ENCODE peak calls at places on chromosomes 11 and 22, in four cellular contexts. L is lower leg skin, U is GM23338, F is cardiac fibroblast. V is an unnamed sample.

GRCh38 chr11:69640995-69641581 is at the start of gene CCND1:
- DNase-seq in L (peak), U (peak), F (peak), V (peak)

GRCh38 chr11:86497310-86497709 is 122.6 kb downstream of the CCDC81 start:
- DNase-seq in L (peak), U (no peak), F (peak), V (peak)

GRCh38 chr22:42178910-42179495 is 48.4 kb upstream of the CYP2D6 start:
- DNase-seq in L (no peak), U (no peak), F (no peak), V (no peak)

GRCh38 chr11:62556102-62556871 is 9.7 kb upstream of the AHNAK start:
- DNase-seq in L (peak), U (peak), F (peak), V (peak)

GRCh38 chr11:19953909-19954308 is 206.4 kb downstream of the DBX1 start:
- DNase-seq in L (no peak), U (peak), F (peak), V (peak)

GRCh38 chr22:33921576-33922181 is 1.4 kb upstream of the LARGE1 start:
- DNase-seq in L (peak), U (peak), F (peak), V (peak)

GRCh38 chr11:132300283-132300682 is 929.9 kb downstream of the NTM start:
- DNase-seq in L (no peak), U (peak), F (peak), V (no peak)

GRCh38 chr22:48811885-48812284 is 1015.8 kb downstream of the BRD1 start:
- DNase-seq in L (no peak), U (no peak), F (no peak), V (no peak)

GRCh38 chr11:102620858-102621561 is 4.1 kb downstream of the MMP20 start:
- DNase-seq in L (no peak), U (no peak), F (peak), V (peak)

GRCh38 chr11:24664399-24664798 is 167.5 kb downstream of the LUZP2 start:
- DNase-seq in L (no peak), U (no peak), F (no peak), V (no peak)

DNA sequence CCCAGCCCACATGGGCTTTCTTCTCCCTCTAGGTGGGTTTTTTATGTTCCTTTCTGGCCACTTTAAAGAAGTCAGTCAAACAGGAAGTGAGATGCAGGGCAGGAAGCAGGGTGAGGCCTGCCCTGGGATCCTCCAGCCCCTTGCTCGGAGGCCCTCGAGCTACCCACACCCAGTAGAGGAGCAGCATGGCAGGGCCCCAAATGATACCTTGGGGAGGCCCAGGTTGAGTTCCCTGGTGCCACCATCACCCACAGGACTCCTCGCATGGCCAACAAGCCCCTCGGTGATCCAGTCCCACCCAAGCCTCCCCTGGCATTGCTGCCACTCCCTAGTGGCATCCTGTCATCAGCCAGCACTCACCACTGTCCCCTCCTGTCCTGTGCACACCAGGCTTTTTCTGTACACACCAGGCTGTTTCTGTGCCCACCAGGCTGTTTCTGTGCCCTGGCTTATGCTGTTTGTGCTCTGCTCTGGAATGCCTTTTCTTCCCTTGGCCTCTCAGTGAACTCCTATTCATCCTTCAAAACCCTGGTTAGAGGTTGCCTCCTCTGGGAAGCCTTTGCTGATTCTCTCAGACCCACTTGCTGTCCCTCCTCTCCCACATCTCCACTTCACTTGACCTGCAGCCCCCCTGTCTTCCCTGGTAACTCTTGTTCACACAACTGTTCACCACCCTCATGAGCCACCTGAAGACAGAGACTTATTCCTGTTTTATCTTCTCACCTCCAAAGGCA is 3.1 kb upstream of the PTGDR2 start:
- DNase-seq in L (no peak), U (no peak), F (no peak), V (no peak)
- H3K4me3 ChIP-seq in L (no peak), U (no peak), F (no peak), V (no peak)

GRCh38 chr11:88508808-88509581 is 171.5 kb upstream of the CTSC start:
- DNase-seq in L (peak), U (peak), F (peak), V (no peak)

GRCh38 chr11:88507771-88508557 is 170.4 kb upstream of the CTSC start:
- DNase-seq in L (no peak), U (peak), F (no peak), V (no peak)

DNA sequence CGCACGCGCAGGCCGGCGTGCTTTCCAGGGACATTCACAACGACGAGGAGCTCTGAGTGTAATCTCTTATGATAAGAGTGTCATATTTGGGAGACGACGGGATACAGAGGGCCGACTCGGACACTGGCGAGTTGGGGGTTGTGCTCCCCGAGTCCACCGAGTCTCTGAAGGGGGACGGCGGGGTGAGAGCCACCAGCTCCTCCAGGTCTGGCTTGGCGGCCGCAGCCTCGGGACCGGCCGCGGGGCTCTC is 170.9 kb upstream of the CTSC start:
- DNase-seq in L (no peak), U (no peak), F (no peak), V (no peak)
- TF ChIP-seq CTCF in L (no peak), U (no peak), F (no peak), V (no peak)

DNA sequence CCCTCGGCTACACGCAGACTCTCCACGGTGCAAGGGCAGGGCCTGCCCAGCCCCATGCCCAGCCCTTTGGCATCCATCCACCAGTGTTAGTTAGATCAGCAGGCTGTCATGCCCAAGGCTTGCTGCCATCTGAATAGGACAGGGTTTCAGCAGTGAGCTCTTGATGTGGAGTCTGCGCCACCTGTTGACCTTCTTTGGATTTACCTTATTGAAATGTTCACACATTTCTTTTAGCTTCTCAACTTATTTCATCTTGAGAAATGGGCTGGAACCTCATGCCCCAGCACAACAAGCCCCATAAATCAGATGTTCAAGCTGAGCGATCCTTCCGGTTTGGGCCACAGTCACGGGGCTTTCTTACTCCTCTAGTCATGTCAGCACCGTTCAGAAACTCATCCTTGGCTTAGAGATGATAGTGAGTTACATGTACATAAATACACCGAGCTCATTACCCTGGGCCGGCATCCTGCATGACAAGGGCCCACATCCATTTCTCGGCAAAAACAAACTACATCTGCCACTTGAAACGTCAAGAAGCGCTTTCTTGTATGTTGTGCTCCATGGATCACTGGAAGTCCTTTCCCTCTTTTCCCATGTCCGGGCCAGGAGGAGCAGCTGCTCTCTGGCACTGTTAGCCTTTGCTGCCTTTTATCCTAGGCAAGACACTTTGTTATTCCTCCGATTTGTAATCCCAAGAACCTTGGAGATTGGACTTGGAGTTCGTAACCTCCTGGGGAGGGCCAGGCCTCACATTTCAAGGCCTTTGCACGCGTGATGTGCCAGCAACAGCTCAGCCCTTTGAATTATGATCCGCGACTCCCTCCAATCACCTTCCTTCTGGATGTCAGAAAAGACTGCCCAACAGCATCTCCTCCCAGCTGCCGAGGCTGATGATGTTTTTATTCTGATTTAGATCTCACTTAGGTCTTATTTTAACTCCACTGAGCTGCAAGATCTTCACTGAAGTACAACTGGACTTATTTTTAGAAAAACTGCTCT is 61.9 kb downstream of the PARVB start:
- DNase-seq in L (no peak), U (peak), F (peak), V (peak)
- H3K4me3 ChIP-seq in L (no peak), U (no peak), F (no peak), V (peak)

GRCh38 chr11:105718641-105719040 is 108.8 kb downstream of the GRIA4 start:
- DNase-seq in L (no peak), U (peak), F (no peak), V (no peak)
- TF ChIP-seq CTCF in L (no peak), U (no peak), F (no peak), V (no peak)

GRCh38 chr22:36332623-36333331 is 55.0 kb downstream of the MYH9 start:
- DNase-seq in L (peak), U (no peak), F (peak), V (peak)
- H3K4me3 ChIP-seq in L (no peak), U (no peak), F (no peak), V (no peak)

GRCh38 chr22:47064016-47064415 is 301.6 kb downstream of the TBC1D22A start:
- DNase-seq in L (peak), U (no peak), F (no peak), V (no peak)

GRCh38 chr22:47065756-47066615 is 303.5 kb downstream of the TBC1D22A start:
- DNase-seq in L (peak), U (no peak), F (peak), V (peak)

GRCh38 chr22:47063071-47063509 is 300.6 kb downstream of the TBC1D22A start:
- DNase-seq in L (peak), U (no peak), F (no peak), V (no peak)

GRCh38 chr22:47063606-47064005 is 301.2 kb downstream of the TBC1D22A start:
- DNase-seq in L (no peak), U (no peak), F (no peak), V (no peak)

GRCh38 chr22:47064416-47064815 is 302.0 kb downstream of the TBC1D22A start:
- DNase-seq in L (peak), U (no peak), F (no peak), V (no peak)
- TF ChIP-seq CTCF in L (no peak), U (no peak), F (no peak), V (no peak)

V was measured in fibroblast of the aortic adventitia.